ENCODE peak calls at places on chromosomes 16 and 17, in seven cellular contexts. One of them, this sample, is unnamed.

GRCh38 chr17:9021158-9021984 is at the start of gene NTN1:
- DNase-seq in tibial nerve: peak
- DNase-seq in breast epithelium: no peak
- DNase-seq in AG10803: peak
- DNase-seq in upper lobe of left lung: peak
- DNase-seq in body of pancreas: peak
- DNase-seq in A549: no peak
- DNase-seq in this sample: peak

GRCh38 chr17:32497431-32498205 is 10.8 kb downstream of the CDK5R1 start:
- DNase-seq in breast epithelium: no peak
- DNase-seq in upper lobe of left lung: peak
- DNase-seq in tibial nerve: no peak
- DNase-seq in A549: peak
- DNase-seq in AG10803: no peak
- DNase-seq in body of pancreas: no peak
- DNase-seq in this sample: no peak

GRCh38 chr16:30741461-30741914 is 6.7 kb upstream of the PHKG2 start:
- DNase-seq in upper lobe of left lung: no peak
- DNase-seq in A549: peak
- DNase-seq in AG10803: peak
- DNase-seq in tibial nerve: no peak
- DNase-seq in breast epithelium: peak
- DNase-seq in body of pancreas: peak
- DNase-seq in this sample: no peak

GRCh38 chr16:17170435-17170834 is 300.3 kb downstream of the XYLT1 start:
- DNase-seq in upper lobe of left lung: no peak
- DNase-seq in breast epithelium: no peak
- DNase-seq in body of pancreas: no peak
- DNase-seq in tibial nerve: no peak
- DNase-seq in A549: no peak
- DNase-seq in AG10803: no peak
- DNase-seq in this sample: no peak

GRCh38 chr16:20218093-20218492 is 109.2 kb downstream of the GP2 start:
- DNase-seq in body of pancreas: no peak
- DNase-seq in breast epithelium: no peak
- DNase-seq in A549: no peak
- DNase-seq in tibial nerve: no peak
- DNase-seq in upper lobe of left lung: no peak
- DNase-seq in AG10803: no peak
- DNase-seq in this sample: no peak

GRCh38 chr16:30187556-30187865 is 4.1 kb downstream of the CORO1A start:
- DNase-seq in AG10803: no peak
- DNase-seq in upper lobe of left lung: no peak
- DNase-seq in A549: no peak
- DNase-seq in body of pancreas: no peak
- DNase-seq in tibial nerve: no peak
- DNase-seq in breast epithelium: no peak
- DNase-seq in this sample: no peak

GRCh38 chr16:29784157-29784556 is 6.1 kb downstream of the ZG16 start:
- DNase-seq in A549: no peak
- DNase-seq in tibial nerve: no peak
- DNase-seq in AG10803: no peak
- DNase-seq in body of pancreas: no peak
- DNase-seq in upper lobe of left lung: no peak
- DNase-seq in breast epithelium: no peak
- DNase-seq in this sample: no peak

GRCh38 chr17:66711936-66712335 is 123.0 kb upstream of the CACNG5 start:
- DNase-seq in tibial nerve: peak
- DNase-seq in A549: peak
- DNase-seq in upper lobe of left lung: no peak
- DNase-seq in AG10803: peak
- DNase-seq in body of pancreas: peak
- DNase-seq in breast epithelium: peak
- DNase-seq in this sample: no peak

GRCh38 chr17:21464611-21465021 is 88.5 kb downstream of the KCNJ12 start:
- DNase-seq in body of pancreas: no peak
- DNase-seq in tibial nerve: no peak
- DNase-seq in A549: no peak
- DNase-seq in breast epithelium: no peak
- DNase-seq in AG10803: no peak
- DNase-seq in upper lobe of left lung: peak
- DNase-seq in this sample: peak

GRCh38 chr16:25750489-25750888 is 58.7 kb downstream of the HS3ST4 start:
- DNase-seq in AG10803: no peak
- DNase-seq in tibial nerve: no peak
- DNase-seq in upper lobe of left lung: no peak
- DNase-seq in A549: no peak
- DNase-seq in body of pancreas: no peak
- DNase-seq in breast epithelium: no peak
- DNase-seq in this sample: no peak

GRCh38 chr17:21194210-21194609 is 19.8 kb downstream of the TMEM11 start:
- DNase-seq in body of pancreas: no peak
- DNase-seq in upper lobe of left lung: no peak
- DNase-seq in breast epithelium: no peak
- DNase-seq in A549: no peak
- DNase-seq in AG10803: peak
- DNase-seq in tibial nerve: peak
- DNase-seq in this sample: no peak

GRCh38 chr16:14628806-14629611 is 1.1 kb downstream of the PARN start:
- DNase-seq in AG10803: no peak
- DNase-seq in body of pancreas: no peak
- DNase-seq in tibial nerve: no peak
- DNase-seq in A549: no peak
- DNase-seq in breast epithelium: no peak
- DNase-seq in upper lobe of left lung: no peak
- DNase-seq in this sample: no peak

GRCh38 chr17:79042421-79043190 is 18.6 kb downstream of the C1QTNF1 start:
- DNase-seq in A549: peak
- DNase-seq in breast epithelium: peak
- DNase-seq in upper lobe of left lung: peak
- DNase-seq in AG10803: peak
- DNase-seq in body of pancreas: peak
- DNase-seq in tibial nerve: peak
- DNase-seq in this sample: no peak

GRCh38 chr17:44589316-44590071 is 32.2 kb downstream of the FZD2 start:
- DNase-seq in body of pancreas: no peak
- DNase-seq in AG10803: peak
- DNase-seq in upper lobe of left lung: no peak
- DNase-seq in tibial nerve: no peak
- DNase-seq in breast epithelium: no peak
- DNase-seq in A549: no peak
- DNase-seq in this sample: no peak

GRCh38 chr17:9676742-9677387 is 31.5 kb downstream of the USP43 start:
- DNase-seq in AG10803: peak
- DNase-seq in A549: peak
- DNase-seq in breast epithelium: no peak
- DNase-seq in upper lobe of left lung: no peak
- DNase-seq in body of pancreas: no peak
- DNase-seq in tibial nerve: no peak
- DNase-seq in this sample: no peak

GRCh38 chr16:84593825-84594724 is 23.8 kb downstream of the COTL1 start:
- DNase-seq in breast epithelium: no peak
- DNase-seq in upper lobe of left lung: no peak
- DNase-seq in body of pancreas: peak
- DNase-seq in tibial nerve: no peak
- DNase-seq in A549: no peak
- DNase-seq in AG10803: no peak
- DNase-seq in this sample: no peak

GRCh38 chr16:26717826-26718225 is 348.9 kb upstream of the C16orf82 start:
- DNase-seq in tibial nerve: no peak
- DNase-seq in breast epithelium: no peak
- DNase-seq in A549: peak
- DNase-seq in upper lobe of left lung: no peak
- DNase-seq in AG10803: no peak
- DNase-seq in body of pancreas: no peak
- DNase-seq in this sample: no peak

GRCh38 chr17:28675980-28676379 is 14.0 kb downstream of the SUPT6H start:
- DNase-seq in A549: peak
- DNase-seq in AG10803: no peak
- DNase-seq in breast epithelium: no peak
- DNase-seq in tibial nerve: no peak
- DNase-seq in body of pancreas: no peak
- DNase-seq in upper lobe of left lung: no peak
- DNase-seq in this sample: no peak

GRCh38 chr17:36653374-36653773 is 52.0 kb downstream of the MRM1 start:
- DNase-seq in AG10803: no peak
- DNase-seq in upper lobe of left lung: no peak
- DNase-seq in A549: no peak
- DNase-seq in breast epithelium: no peak
- DNase-seq in tibial nerve: no peak
- DNase-seq in body of pancreas: no peak
- DNase-seq in this sample: no peak

DNA sequence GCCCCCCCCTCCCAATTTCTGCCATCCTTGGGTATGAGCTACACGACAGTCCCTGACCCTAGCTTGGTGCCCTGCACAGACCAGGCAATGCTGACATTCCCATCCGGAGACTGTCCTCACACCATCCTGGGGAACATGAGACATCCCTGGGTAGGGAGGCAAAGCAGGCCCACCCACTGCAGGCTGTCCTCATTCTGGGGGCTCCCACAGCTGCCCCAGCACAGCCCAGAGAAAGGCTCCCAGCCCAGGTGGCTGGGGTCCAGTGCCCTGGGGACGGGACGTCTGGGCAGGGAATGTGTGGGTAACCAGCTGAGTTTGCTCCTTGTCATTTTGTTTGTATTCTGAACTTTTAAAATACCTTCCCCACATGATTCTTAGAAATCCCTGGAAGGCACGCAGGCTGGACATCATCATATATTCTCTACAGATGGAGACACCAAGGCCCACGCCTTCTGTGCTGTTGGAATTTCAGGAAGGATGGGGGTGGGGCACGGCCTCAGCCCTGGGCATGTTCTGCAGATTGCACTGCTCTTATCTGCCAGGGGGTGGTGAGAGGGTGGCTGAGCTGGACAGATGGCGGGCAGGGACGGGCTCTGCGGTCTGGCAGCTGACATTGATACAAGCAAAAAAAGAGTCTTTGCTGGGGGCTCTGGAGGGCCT is 28.5 kb downstream of the LRRC75A start:
- DNase-seq in tibial nerve: no peak
- DNase-seq in AG10803: peak
- DNase-seq in body of pancreas: peak
- DNase-seq in breast epithelium: no peak
- DNase-seq in upper lobe of left lung: peak
- DNase-seq in A549: peak
- DNase-seq in this sample: no peak
- TF ChIP-seq CTCF in tibial nerve: no peak
- TF ChIP-seq CTCF in AG10803: peak
- TF ChIP-seq CTCF in body of pancreas: peak
- TF ChIP-seq CTCF in breast epithelium: no peak
- TF ChIP-seq CTCF in upper lobe of left lung: peak
- TF ChIP-seq CTCF in A549: no peak
- TF ChIP-seq CTCF in this sample: peak

GRCh38 chr17:71757156-71757555 is 363.7 kb upstream of the SOX9 start:
- DNase-seq in tibial nerve: no peak
- DNase-seq in body of pancreas: no peak
- DNase-seq in AG10803: peak
- DNase-seq in upper lobe of left lung: no peak
- DNase-seq in A549: no peak
- DNase-seq in breast epithelium: no peak
- DNase-seq in this sample: no peak

GRCh38 chr17:71759422-71760060 is 361.3 kb upstream of the SOX9 start:
- DNase-seq in upper lobe of left lung: no peak
- DNase-seq in AG10803: no peak
- DNase-seq in breast epithelium: no peak
- DNase-seq in A549: no peak
- DNase-seq in body of pancreas: no peak
- DNase-seq in tibial nerve: no peak
- DNase-seq in this sample: no peak

GRCh38 chr17:71757956-71758355 is 362.9 kb upstream of the SOX9 start:
- DNase-seq in upper lobe of left lung: no peak
- DNase-seq in AG10803: no peak
- DNase-seq in body of pancreas: no peak
- DNase-seq in A549: no peak
- DNase-seq in tibial nerve: no peak
- DNase-seq in breast epithelium: no peak
- DNase-seq in this sample: no peak

GRCh38 chr17:71762526-71762925 is 358.3 kb upstream of the SOX9 start:
- DNase-seq in tibial nerve: no peak
- DNase-seq in upper lobe of left lung: no peak
- DNase-seq in A549: no peak
- DNase-seq in breast epithelium: no peak
- DNase-seq in AG10803: no peak
- DNase-seq in body of pancreas: peak
- DNase-seq in this sample: no peak

GRCh38 chr17:71760062-71760720 is 360.6 kb upstream of the SOX9 start:
- DNase-seq in A549: no peak
- DNase-seq in AG10803: peak
- DNase-seq in tibial nerve: no peak
- DNase-seq in breast epithelium: no peak
- DNase-seq in upper lobe of left lung: no peak
- DNase-seq in body of pancreas: no peak
- DNase-seq in this sample: no peak
- TF ChIP-seq CTCF in A549: peak
- TF ChIP-seq CTCF in AG10803: no peak
- TF ChIP-seq CTCF in tibial nerve: no peak
- TF ChIP-seq CTCF in breast epithelium: no peak
- TF ChIP-seq CTCF in upper lobe of left lung: no peak
- TF ChIP-seq CTCF in body of pancreas: no peak
- TF ChIP-seq CTCF in this sample: no peak

GRCh38 chr16:9138731-9139501 is 47.5 kb downstream of the HAPSTR1 start:
- DNase-seq in A549: peak
- DNase-seq in tibial nerve: peak
- DNase-seq in AG10803: peak
- DNase-seq in upper lobe of left lung: peak
- DNase-seq in body of pancreas: peak
- DNase-seq in breast epithelium: peak
- DNase-seq in this sample: peak

GRCh38 chr16:9148376-9149015 is 57.1 kb downstream of the HAPSTR1 start:
- DNase-seq in upper lobe of left lung: no peak
- DNase-seq in breast epithelium: no peak
- DNase-seq in body of pancreas: no peak
- DNase-seq in AG10803: no peak
- DNase-seq in A549: no peak
- DNase-seq in tibial nerve: no peak
- DNase-seq in this sample: no peak

GRCh38 chr16:9139965-9140364 is 48.5 kb downstream of the HAPSTR1 start:
- DNase-seq in A549: peak
- DNase-seq in breast epithelium: no peak
- DNase-seq in AG10803: peak
- DNase-seq in tibial nerve: no peak
- DNase-seq in upper lobe of left lung: no peak
- DNase-seq in body of pancreas: no peak
- DNase-seq in this sample: no peak

GRCh38 chr16:9141813-9142212 is 50.4 kb downstream of the HAPSTR1 start:
- DNase-seq in breast epithelium: no peak
- DNase-seq in body of pancreas: no peak
- DNase-seq in upper lobe of left lung: no peak
- DNase-seq in tibial nerve: no peak
- DNase-seq in AG10803: no peak
- DNase-seq in A549: no peak
- DNase-seq in this sample: no peak

GRCh38 chr16:9144106-9144505 is 52.7 kb downstream of the HAPSTR1 start:
- DNase-seq in body of pancreas: no peak
- DNase-seq in breast epithelium: no peak
- DNase-seq in A549: no peak
- DNase-seq in tibial nerve: no peak
- DNase-seq in AG10803: no peak
- DNase-seq in upper lobe of left lung: no peak
- DNase-seq in this sample: no peak
- TF ChIP-seq CTCF in body of pancreas: no peak
- TF ChIP-seq CTCF in breast epithelium: no peak
- TF ChIP-seq CTCF in A549: no peak
- TF ChIP-seq CTCF in tibial nerve: no peak
- TF ChIP-seq CTCF in AG10803: no peak
- TF ChIP-seq CTCF in upper lobe of left lung: no peak
- TF ChIP-seq CTCF in this sample: no peak

GRCh38 chr17:15999141-15999973 is at the start of the genes TTC19 and ZSWIM7:
- DNase-seq in AG10803: peak
- DNase-seq in tibial nerve: peak
- DNase-seq in upper lobe of left lung: peak
- DNase-seq in A549: peak
- DNase-seq in breast epithelium: peak
- DNase-seq in body of pancreas: peak
- DNase-seq in this sample: peak
- TF ChIP-seq CTCF in AG10803: no peak
- TF ChIP-seq CTCF in tibial nerve: peak
- TF ChIP-seq CTCF in upper lobe of left lung: peak
- TF ChIP-seq CTCF in A549: no peak
- TF ChIP-seq CTCF in breast epithelium: no peak
- TF ChIP-seq CTCF in body of pancreas: no peak
- TF ChIP-seq CTCF in this sample: no peak

This sample was measured in osteocyte.